ENCODE peak calls at places on chromosomes 12 and 14, in nine cellular contexts. N, Z, Y, V, P, F, W, I and M are unnamed samples.
A peak's percentile ranks its signal among the peaks of the same experiment; 100 is the strongest.

GRCh38 chr12:9906888-9907287 is 25.3 kb downstream of the CLEC2A start:
- DNase-seq in W (no peak), I (no peak), Z (no peak), N (no peak), Y (no peak), V (peak; percentile 39), P (no peak), F (no peak), M (peak; percentile 37)

GRCh38 chr14:67934087-67934486 is 114.5 kb downstream of the RAD51B start:
- DNase-seq in N (peak; percentile 44), Z (peak; percentile 27), F (peak; percentile 85), W (peak; percentile 10), V (no peak), I (peak; percentile 98), Y (peak; percentile 23), P (peak; percentile 93), M (no peak)

GRCh38 chr14:95418858-95419257 is 97.6 kb downstream of the SYNE3 start:
- DNase-seq in V (no peak), N (no peak), P (no peak), I (no peak), Z (no peak), F (no peak), Y (no peak), W (no peak), M (no peak)

GRCh38 chr12:124517260-124518050 is 50.0 kb downstream of the NCOR2 start:
- DNase-seq in F (peak; percentile 38), I (no peak), Y (no peak), P (peak; percentile 66), V (no peak), Z (peak; percentile 83), W (no peak), N (no peak), M (no peak)

GRCh38 chr12:119082496-119082895 is 96.2 kb upstream of the HSPB8 start:
- DNase-seq in N (no peak), P (no peak), Y (no peak), W (peak; percentile 10), I (no peak), V (no peak), F (no peak), Z (no peak), M (no peak)

GRCh38 chr12:107684990-107685359 is 624 bp upstream of the PWP1 start:
- DNase-seq in Y (no peak), Z (peak; percentile 22), I (no peak), V (no peak), W (no peak), P (peak; percentile 46), N (peak; percentile 7), F (peak; percentile 35), M (peak; percentile 20)

GRCh38 chr12:96422192-96422591 is 22.0 kb upstream of the CDK17 start:
- DNase-seq in P (peak; percentile 57), V (no peak), W (no peak), N (no peak), I (no peak), F (peak; percentile 85), Y (no peak), Z (no peak), M (no peak)

GRCh38 chr12:11584213-11584855 is 65.1 kb upstream of the ETV6 start:
- DNase-seq in Y (no peak), N (no peak), I (no peak), P (no peak), V (no peak), F (no peak), Z (no peak), W (no peak), M (no peak)

GRCh38 chr14:102659797-102660196 is 67.3 kb downstream of the RCOR1 start:
- DNase-seq in N (no peak), F (peak; percentile 75), W (no peak), P (peak; percentile 64), V (no peak), I (no peak), Y (no peak), Z (no peak), M (no peak)

GRCh38 chr12:113437729-113438100 is 15.5 kb downstream of the SDSL start:
- DNase-seq in P (no peak), Z (no peak), I (no peak), V (no peak), W (no peak), F (no peak), Y (no peak), N (no peak), M (no peak)

GRCh38 chr14:99564256-99564902 is 39.6 kb downstream of the CCDC85C start:
- DNase-seq in N (no peak), P (peak; percentile 89), V (no peak), W (no peak), I (no peak), Z (no peak), Y (no peak), F (peak; percentile 81), M (no peak)

GRCh38 chr14:51780741-51781140 is 79.7 kb upstream of the GNG2 start:
- DNase-seq in W (peak; percentile 18), I (peak; percentile 23), Y (no peak), V (no peak), Z (no peak), N (no peak), P (peak; percentile 45), F (peak; percentile 42), M (no peak)

GRCh38 chr12:47755655-47756562 is 2.8 kb downstream of the RAPGEF3 start:
- DNase-seq in W (peak; percentile 49), Y (no peak), I (no peak), N (peak; percentile 87), F (no peak), Z (peak; percentile 50), V (no peak), P (no peak), M (no peak)

GRCh38 chr14:70716958-70717357 is 75.2 kb downstream of the TTC9 start:
- DNase-seq in F (no peak), Z (no peak), V (no peak), P (no peak), Y (no peak), W (no peak), I (no peak), N (no peak), M (no peak)

GRCh38 chr12:49288412-49288853 is 6.5 kb upstream of the PRPH start:
- DNase-seq in N (peak; percentile 56), P (peak; percentile 67), W (peak; percentile 67), I (peak; percentile 71), F (peak; percentile 55), Y (peak; percentile 34), Z (peak; percentile 53), V (peak; percentile 67), M (peak; percentile 77)

GRCh38 chr12:52437508-52437907 is 3.3 kb upstream of the KRT75 start:
- DNase-seq in Z (no peak), F (no peak), N (no peak), I (no peak), W (no peak), V (no peak), P (no peak), Y (no peak), M (no peak)

GRCh38 chr12:58425481-58426392 is 484.4 kb downstream of the ATP23 start:
- DNase-seq in Y (no peak), P (peak; percentile 89), W (no peak), F (peak; percentile 94), Z (peak; percentile 62), I (peak; percentile 48), N (peak; percentile 87), V (no peak), M (peak; percentile 45)

GRCh38 chr12:65015850-65016249 is 105.3 kb downstream of the WIF1 start:
- DNase-seq in F (no peak), I (no peak), V (no peak), N (no peak), P (no peak), Y (no peak), W (no peak), Z (no peak), M (no peak)

GRCh38 chr14:64704145-64704742 is at the start of gene PLEKHG3:
- DNase-seq in V (peak; percentile 43), I (peak; percentile 96), W (peak; percentile 92), Y (peak; percentile 43), P (peak; percentile 85), Z (peak; percentile 81), N (no peak), F (peak; percentile 69), M (peak; percentile 63)

GRCh38 chr12:21248679-21249078 is 86.0 kb downstream of the SLCO1A2 start:
- DNase-seq in I (no peak), V (no peak), Y (no peak), Z (no peak), F (no peak), W (no peak), N (peak; percentile 35), P (peak; percentile 2), M (no peak)

GRCh38 chr12:123077298-123078113 is 73.4 kb downstream of the PITPNM2 start:
- DNase-seq in Y (no peak), F (no peak), W (no peak), N (no peak), Z (no peak), I (no peak), P (no peak), V (no peak), M (no peak)

GRCh38 chr12:5442251-5443006 is 10.5 kb downstream of the NTF3 start:
- DNase-seq in N (peak; percentile 28), I (peak; percentile 41), V (no peak), Z (no peak), W (no peak), P (peak; percentile 66), Y (no peak), F (peak; percentile 73), M (no peak)

GRCh38 chr12:82012176-82012575 is 253.0 kb upstream of the PPFIA2 start:
- DNase-seq in W (no peak), N (no peak), P (no peak), V (no peak), F (no peak), Z (no peak), I (no peak), Y (no peak), M (no peak)

GRCh38 chr12:48219635-48220034 is 16.5 kb upstream of the OR10AD1 start:
- DNase-seq in V (no peak), I (no peak), F (no peak), N (no peak), Y (no peak), W (no peak), Z (peak; percentile 13), P (no peak), M (no peak)

GRCh38 chr12:98022961-98023360 is 492.4 kb upstream of the TMPO start:
- DNase-seq in N (no peak), P (no peak), F (no peak), V (no peak), I (no peak), Y (no peak), Z (no peak), W (no peak), M (no peak)

GRCh38 chr12:132157733-132158409 is 13.6 kb downstream of the NOC4L start:
- DNase-seq in W (no peak), N (no peak), I (no peak), F (no peak), V (no peak), P (no peak), Y (no peak), Z (no peak), M (no peak)

GRCh38 chr12:71746983-71747611 is 7.6 kb upstream of the RAB21 start:
- DNase-seq in F (peak; percentile 73), P (peak; percentile 80), Z (peak; percentile 61), W (peak; percentile 29), N (peak; percentile 74), V (peak; percentile 40), I (peak; percentile 32), Y (peak; percentile 42), M (peak; percentile 48)

GRCh38 chr14:92961567-92961855 is 38.6 kb downstream of the CHGA start:
- DNase-seq in F (no peak), I (no peak), N (no peak), V (no peak), Z (no peak), Y (no peak), P (no peak), W (no peak), M (no peak)

GRCh38 chr12:26121841-26122680 is 2.8 kb downstream of the BHLHE41 start:
- DNase-seq in Z (peak; percentile 44), N (peak; percentile 19), V (no peak), I (no peak), F (peak; percentile 34), W (peak; percentile 59), Y (peak; percentile 56), P (peak; percentile 42), M (peak; percentile 26)

GRCh38 chr14:32524609-32525391 is 195.7 kb downstream of the AKAP6 start:
- DNase-seq in F (peak; percentile 8), N (no peak), V (no peak), W (no peak), I (no peak), Y (no peak), P (peak; percentile 3), Z (no peak), M (no peak)

GRCh38 chr12:20602671-20603402 is 92.3 kb upstream of the SLCO1C1 start:
- DNase-seq in I (no peak), V (no peak), W (no peak), Y (no peak), F (peak; percentile 88), N (no peak), P (peak; percentile 67), Z (no peak), M (no peak)